ENCODE peak calls at places on chromosomes 5 and 9, in five cellular contexts. D is K562, O is HepG2, J is SK-N-SH, C is H1. H is an unnamed sample.

GRCh38 chr9:99103909-99104458 is 929 bp upstream of the TGFBR1 start:
- DNase-seq in D (no peak), O (no peak), J (no peak), C (no peak), H (no peak)

GRCh38 chr9:99054581-99054980 is 50.3 kb upstream of the TGFBR1 start:
- DNase-seq in D (no peak), O (no peak), J (no peak), C (no peak), H (no peak)

GRCh38 chr5:10607023-10607665 is 43.3 kb downstream of the ANKRD33B start:
- DNase-seq in D (peak), O (no peak), J (no peak), C (no peak), H (no peak)

GRCh38 chr9:115404311-115404710 is 286.4 kb upstream of the TNC start:
- DNase-seq in D (no peak), O (no peak), J (no peak), C (no peak), H (no peak)

GRCh38 chr9:20945856-20946255 is 85.6 kb downstream of the HACD4 start:
- DNase-seq in D (no peak), O (no peak), J (no peak), C (no peak), H (no peak)

GRCh38 chr9:5563886-5564285 is 53.6 kb downstream of the PDCD1LG2 start:
- DNase-seq in D (no peak), O (no peak), J (no peak), C (no peak), H (no peak)

GRCh38 chr5:112418412-112419049 is 546 bp downstream of the EPB41L4A start:
- DNase-seq in D (no peak), O (no peak), J (peak), C (no peak), H (no peak)

GRCh38 chr5:7886849-7887460 is 18.0 kb downstream of the MTRR start:
- DNase-seq in D (peak), O (peak), J (peak), C (no peak), H (no peak)

GRCh38 chr5:135236951-135237791 is 161.9 kb downstream of the MACROH2A1 start:
- DNase-seq in D (no peak), O (no peak), J (no peak), C (no peak), H (no peak)

GRCh38 chr5:981466-981865 is 27.1 kb upstream of the NKD2 start:
- DNase-seq in D (no peak), O (no peak), J (no peak), C (no peak), H (no peak)

GRCh38 chr9:2439957-2440356 is 181.6 kb upstream of the VLDLR start:
- DNase-seq in D (no peak), O (no peak), J (no peak), C (no peak), H (no peak)

GRCh38 chr5:149803641-149804468 is 73.7 kb downstream of the PPARGC1B start:
- DNase-seq in D (peak), O (no peak), J (no peak), C (no peak), H (no peak)

GRCh38 chr9:27933210-27934062 is 360.2 kb upstream of the C9orf72 start:
- DNase-seq in D (no peak), O (no peak), J (no peak), C (no peak), H (no peak)

GRCh38 chr5:61280205-61280604 is 51.9 kb upstream of the ZSWIM6 start:
- DNase-seq in D (no peak), O (no peak), J (no peak), C (no peak), H (no peak)

GRCh38 chr9:134219721-134220060 is 55.3 kb upstream of the RNU6ATAC start:
- DNase-seq in D (no peak), O (no peak), J (peak), C (no peak), H (no peak)

GRCh38 chr5:174177531-174177930 is 132.0 kb downstream of the NSG2 start:
- DNase-seq in D (no peak), O (no peak), J (no peak), C (no peak), H (no peak)

GRCh38 chr5:85266692-85267091 is 882.0 kb upstream of the EDIL3 start:
- DNase-seq in D (no peak), O (no peak), J (no peak), C (no peak), H (no peak)

GRCh38 chr5:17019324-17019723 is 83.2 kb upstream of the MYO10 start:
- DNase-seq in D (no peak), O (no peak), J (no peak), C (no peak), H (no peak)

GRCh38 chr9:35051069-35051967 is 21.1 kb downstream of the VCP start:
- DNase-seq in D (peak), O (peak), J (peak), C (no peak), H (no peak)

GRCh38 chr9:122349201-122349600 is 21.6 kb upstream of the PTGS1 start:
- DNase-seq in D (no peak), O (no peak), J (no peak), C (no peak), H (no peak)

GRCh38 chr5:84393969-84394368 is 9.3 kb upstream of the EDIL3 start:
- DNase-seq in D (no peak), O (no peak), J (no peak), C (no peak), H (no peak)

GRCh38 chr5:110727025-110727314 is 499 bp upstream of the TMEM232 start:
- DNase-seq in D (peak), O (peak), J (no peak), C (no peak), H (no peak)

GRCh38 chr9:35229066-35229778 is 67.4 kb downstream of the UNC13B start:
- DNase-seq in D (no peak), O (no peak), J (no peak), C (no peak), H (no peak)

GRCh38 chr9:109001275-109001676 is 12.0 kb downstream of the CTNNAL1 start:
- DNase-seq in D (no peak), O (peak), J (no peak), C (no peak), H (no peak)

GRCh38 chr9:130385257-130385656 is 59.5 kb upstream of the ASS1 start:
- DNase-seq in D (no peak), O (no peak), J (no peak), C (no peak), H (no peak)

GRCh38 chr9:95189230-95190098 is 128.0 kb downstream of the FANCC start:
- DNase-seq in D (no peak), O (peak), J (peak), C (no peak), H (no peak)

GRCh38 chr5:171738501-171738900 is 47.1 kb upstream of the SMIM23 start:
- DNase-seq in D (no peak), O (no peak), J (no peak), C (no peak), H (no peak)

GRCh38 chr5:181246276-181247050 is 2.8 kb upstream of the RACK1 start:
- DNase-seq in D (peak), O (peak), J (peak), C (no peak), H (peak)

GRCh38 chr9:392103-392502 is 177.4 kb downstream of the DOCK8 start:
- DNase-seq in D (no peak), O (no peak), J (no peak), C (no peak), H (no peak)

GRCh38 chr5:42606464-42606869 is 150.2 kb upstream of the CCDC152 start:
- DNase-seq in D (no peak), O (no peak), J (no peak), C (no peak), H (no peak)

GRCh38 chr9:124758061-124758460 is 13.1 kb downstream of the NR6A1 start:
- DNase-seq in D (peak), O (no peak), J (no peak), C (no peak), H (no peak)

GRCh38 chr5:172904312-172904642 is 54.9 kb upstream of the RPL26L1 start:
- DNase-seq in D (no peak), O (no peak), J (no peak), C (no peak), H (no peak)

GRCh38 chr5:160938532-160938931 is 86.5 kb upstream of the ATP10B start:
- DNase-seq in D (no peak), O (peak), J (no peak), C (no peak), H (no peak)

GRCh38 chr9:76218868-76219462 is 175.3 kb downstream of the RFK start:
- DNase-seq in D (no peak), O (no peak), J (no peak), C (no peak), H (no peak)

GRCh38 chr5:64790210-64790609 is 21.5 kb downstream of the CWC27 start:
- DNase-seq in D (no peak), O (no peak), J (no peak), C (no peak), H (no peak)

GRCh38 chr5:104793452-104794120 is 1231.0 kb upstream of the NUDT12 start:
- DNase-seq in D (no peak), O (no peak), J (no peak), C (no peak), H (no peak)

GRCh38 chr9:121048618-121049017 is 1.5 kb downstream of the C5 start:
- DNase-seq in D (no peak), O (no peak), J (no peak), C (no peak), H (no peak)

GRCh38 chr5:141933151-141933550 is 9.5 kb downstream of the DELE1 start:
- DNase-seq in D (no peak), O (no peak), J (no peak), C (no peak), H (no peak)

GRCh38 chr9:78671785-78672184 is 374.9 kb downstream of the PSAT1 start:
- DNase-seq in D (no peak), O (no peak), J (no peak), C (no peak), H (no peak)

GRCh38 chr5:82405166-82405565 is 127.0 kb upstream of the RPS23 start:
- DNase-seq in D (no peak), O (no peak), J (no peak), C (no peak), H (no peak)

GRCh38 chr5:82405618-82406199 is 127.6 kb upstream of the RPS23 start:
- DNase-seq in D (no peak), O (peak), J (no peak), C (no peak), H (no peak)

GRCh38 chr5:82404382-82404945 is 126.3 kb upstream of the RPS23 start:
- DNase-seq in D (no peak), O (no peak), J (no peak), C (no peak), H (no peak)

GRCh38 chr5:82408033-82408432 is 129.9 kb upstream of the RPS23 start:
- DNase-seq in D (peak), O (peak), J (no peak), C (no peak), H (no peak)

GRCh38 chr5:82406200-82406773 is 128.1 kb upstream of the RPS23 start:
- DNase-seq in D (no peak), O (no peak), J (no peak), C (no peak), H (no peak)
- TF ChIP-seq TAF1 in D (no peak), O (no peak), J (no peak), C (no peak), H (no peak)

GRCh38 chr5:139954022-139954421 is 89.1 kb downstream of the NRG2 start:
- DNase-seq in D (no peak), O (no peak), J (peak), C (no peak), H (no peak)
- TF ChIP-seq TAF1 in D (no peak), O (no peak), J (no peak), C (no peak), H (no peak)

GRCh38 chr5:74337252-74338100 is 303.1 kb downstream of the ENC1 start:
- DNase-seq in D (no peak), O (no peak), J (no peak), C (no peak), H (no peak)
- TF ChIP-seq TAF1 in D (no peak), O (no peak), J (no peak), C (no peak), H (no peak)

GRCh38 chr5:147037517-147038205 is 159.1 kb upstream of the PPP2R2B start:
- DNase-seq in D (no peak), O (no peak), J (no peak), C (no peak), H (no peak)

GRCh38 chr5:147040856-147041255 is 162.3 kb upstream of the PPP2R2B start:
- DNase-seq in D (no peak), O (no peak), J (no peak), C (no peak), H (no peak)

DNA sequence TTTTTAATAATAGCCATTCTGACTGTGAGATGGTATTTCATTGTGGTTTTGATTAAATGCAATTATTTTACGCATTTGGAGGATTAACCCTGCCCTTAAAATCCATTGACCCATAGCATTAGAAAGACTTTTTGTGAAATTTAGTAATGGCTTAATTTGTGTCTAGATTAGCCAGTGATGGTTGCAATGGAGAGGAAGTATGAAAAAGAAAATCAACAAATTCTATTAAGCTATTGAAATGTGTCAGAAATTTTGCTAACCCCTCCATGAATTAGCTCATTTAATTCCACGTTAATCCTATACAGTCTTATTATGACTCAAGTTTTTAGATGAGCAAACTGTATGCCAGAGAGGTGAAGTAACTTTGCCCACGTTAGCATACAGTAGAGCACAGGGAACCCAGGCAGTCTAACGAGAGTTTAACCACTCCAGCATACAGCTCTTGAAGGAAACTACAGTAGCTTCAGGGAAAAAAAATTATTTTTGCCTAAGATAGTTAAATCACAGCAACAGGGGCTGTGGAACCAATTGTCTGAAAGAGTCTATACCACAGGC is 158.2 kb upstream of the PPP2R2B start:
- DNase-seq in D (no peak), O (no peak), J (no peak), C (no peak), H (no peak)
- TF ChIP-seq TAF1 in D (no peak), O (no peak), J (no peak), C (no peak), H (no peak)

DNA sequence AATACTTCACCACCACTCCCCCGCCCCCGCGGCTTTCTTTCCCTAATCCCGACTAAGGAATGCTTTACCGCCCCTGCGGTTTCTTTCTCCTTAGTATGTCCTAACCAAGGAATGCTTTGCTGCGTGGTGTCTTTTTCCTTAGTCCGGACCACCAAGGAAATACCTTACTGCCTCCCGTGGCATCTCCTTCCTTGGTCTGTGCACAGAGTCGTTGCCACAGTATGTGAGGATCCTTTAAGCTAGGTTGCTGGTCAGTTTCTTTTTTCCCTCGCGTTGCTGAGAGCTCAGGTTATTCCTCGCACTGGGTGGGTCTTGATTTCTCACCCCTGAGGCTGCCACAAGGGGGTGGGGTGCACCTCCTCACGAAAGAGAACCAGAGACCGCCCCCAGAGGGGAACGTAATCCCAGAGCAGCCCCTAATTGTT is 309.4 kb downstream of the NR3C1 start:
- DNase-seq in D (no peak), O (no peak), J (no peak), C (no peak), H (no peak)
- TF ChIP-seq TAF1 in D (no peak), O (no peak), J (no peak), C (no peak), H (no peak)

DNA sequence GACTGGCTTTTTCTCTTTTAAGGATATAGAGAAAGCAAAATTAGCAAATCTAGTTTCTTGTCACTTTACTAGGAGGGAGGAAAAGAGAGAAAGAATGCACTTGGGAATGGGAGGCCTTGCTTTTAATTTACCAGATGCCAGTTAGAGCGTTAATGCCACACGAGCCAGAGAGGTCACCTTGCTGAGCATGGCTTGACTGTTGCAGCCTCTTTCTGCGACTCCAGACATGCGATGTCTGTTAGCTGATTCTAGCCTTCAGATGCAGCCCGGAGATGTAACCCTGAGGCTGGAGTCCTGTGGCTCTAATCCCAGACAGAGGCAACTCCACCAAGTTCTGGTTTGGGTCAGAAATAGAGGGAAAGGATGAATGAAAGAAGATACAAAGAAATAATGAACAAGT is 152.5 kb downstream of the TRIO start:
- DNase-seq in D (no peak), O (no peak), J (no peak), C (no peak), H (no peak)
- TF ChIP-seq TAF1 in D (no peak), O (no peak), J (no peak), C (no peak), H (no peak)